ENCODE peak calls at places on chromosome 2, in four cellular contexts. C, U, Q and D are unnamed samples.

GRCh38 chr2:174971868-174972781 is 33.1 kb downstream of the CHN1 start:
- DNase-seq in C (no peak), U (peak; percentile 76), Q (peak; percentile 73), D (peak; percentile 67)

GRCh38 chr2:2524340-2524941 is 193.4 kb upstream of the MYT1L start:
- DNase-seq in C (peak; percentile 28), U (no peak), Q (no peak), D (no peak)

GRCh38 chr2:231920795-231921194 is 5.4 kb downstream of the NPPC start:
- DNase-seq in C (peak; percentile 1), U (no peak), Q (no peak), D (no peak)

GRCh38 chr2:183010112-183010511 is 28.1 kb downstream of the NCKAP1 start:
- DNase-seq in C (no peak), U (peak; percentile 52), Q (no peak), D (peak; percentile 83)

GRCh38 chr2:205403244-205403845 is 279.0 kb upstream of the NRP2 start:
- DNase-seq in C (no peak), U (no peak), Q (no peak), D (peak; percentile 31)

GRCh38 chr2:120922571-120923332 is 187.1 kb downstream of the GLI2 start:
- DNase-seq in C (peak; percentile 35), U (no peak), Q (no peak), D (no peak)

GRCh38 chr2:226185613-226186211 is 613.9 kb downstream of the IRS1 start:
- DNase-seq in C (no peak), U (peak; percentile 81), Q (no peak), D (peak; percentile 91)

GRCh38 chr2:2843969-2844548 is 513.0 kb upstream of the MYT1L start:
- DNase-seq in C (no peak), U (no peak), Q (no peak), D (peak; percentile 14)

GRCh38 chr2:151394509-151394908 is 15.2 kb upstream of the RIF1 start:
- DNase-seq in C (no peak), U (no peak), Q (no peak), D (no peak)

GRCh38 chr2:203804070-203804469 is 63.5 kb upstream of the CTLA4 start:
- DNase-seq in C (no peak), U (no peak), Q (no peak), D (peak; percentile 99)

GRCh38 chr2:205768341-205768740 is 86.0 kb downstream of the NRP2 start:
- DNase-seq in C (no peak), U (no peak), Q (no peak), D (peak; percentile 89)

DNA sequence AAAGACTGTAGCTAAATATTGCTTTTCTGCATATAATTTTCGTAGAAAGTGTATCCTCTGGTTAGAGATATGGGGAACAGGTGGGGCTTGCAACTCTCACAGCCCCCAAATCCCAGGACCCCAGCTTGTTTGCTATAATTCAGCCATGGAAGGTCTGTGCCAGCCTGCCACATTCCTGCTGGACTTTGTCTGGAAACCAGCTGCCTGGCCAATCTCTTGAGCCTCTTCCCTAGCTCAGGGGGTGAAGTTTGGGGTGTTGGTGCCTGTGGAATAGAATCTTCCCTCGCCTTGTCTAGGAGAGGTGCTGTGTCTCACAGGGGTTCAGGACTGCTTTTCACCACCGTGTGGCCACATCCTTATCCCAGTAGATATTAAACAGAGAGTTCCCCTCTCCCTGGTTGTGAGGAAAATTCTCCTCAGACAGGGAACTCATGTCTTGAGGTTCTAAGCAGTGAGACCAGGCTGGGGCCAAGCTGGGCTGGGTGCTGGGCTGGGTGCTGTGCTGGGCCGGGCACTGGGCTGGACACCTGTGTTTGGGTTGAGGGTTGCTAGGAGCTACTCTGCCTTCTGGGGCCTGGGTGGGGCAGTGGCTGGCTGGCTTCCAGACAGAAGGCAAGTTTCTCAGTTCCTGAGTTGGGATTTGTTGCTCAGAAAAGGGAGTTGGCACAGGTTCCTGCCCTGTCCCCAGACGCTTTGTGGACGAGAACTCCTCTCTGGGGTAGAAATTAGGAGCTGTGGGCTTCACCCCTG is 12.3 kb downstream of the TOGARAM2 start:
- DNase-seq in C (peak; percentile 85), U (peak; percentile 24), Q (no peak), D (no peak)
- H3K27ac ChIP-seq in C (no peak overlapping the region), U (peak overlapping the region; percentile 9), Q (no peak overlapping the region), D (no peak overlapping the region)

DNA sequence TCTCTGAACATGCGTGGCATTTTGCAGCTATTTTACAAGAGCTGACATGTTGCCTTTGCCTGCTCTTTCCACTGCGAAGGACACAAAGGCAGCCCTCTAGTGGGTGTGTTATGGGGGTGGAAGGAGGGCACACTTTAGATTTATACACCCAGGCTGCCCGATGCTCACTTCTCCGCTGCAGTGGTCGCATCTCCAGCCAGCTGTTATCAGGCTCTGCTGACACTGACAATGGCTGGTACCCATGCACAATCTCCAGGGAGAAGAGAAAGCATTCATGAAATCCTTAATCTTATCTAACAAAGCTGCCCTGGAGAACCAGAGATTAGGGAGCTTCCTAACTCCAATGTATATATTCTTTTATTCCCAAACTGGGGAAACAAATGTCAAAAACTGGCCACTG is 113.5 kb downstream of the EPHA4 start:
- DNase-seq in C (no peak), U (no peak), Q (no peak), D (no peak)
- H3K4me1 ChIP-seq in C (no peaks in the 10 kb centered on the region), U (no peaks in the 10 kb centered on the region), Q (no peaks in the 10 kb centered on the region), D (no peaks in the 10 kb centered on the region)

GRCh38 chr2:45001629-45002385 is 7.4 kb downstream of the SIX2 start:
- DNase-seq in C (no peak), U (no peak), Q (no peak), D (no peak)

GRCh38 chr2:45005261-45006002 is 3.8 kb downstream of the SIX2 start:
- DNase-seq in C (no peak), U (no peak), Q (no peak), D (no peak)

GRCh38 chr2:45004569-45005181 is 4.6 kb downstream of the SIX2 start:
- DNase-seq in C (peak; percentile 71), U (no peak), Q (no peak), D (peak; percentile 29)

GRCh38 chr2:45002661-45003210 is 6.5 kb downstream of the SIX2 start:
- DNase-seq in C (no peak), U (no peak), Q (no peak), D (no peak)

GRCh38 chr2:45003586-45004568 is 5.4 kb downstream of the SIX2 start:
- DNase-seq in C (no peak), U (no peak), Q (no peak), D (no peak)
- H3K4me3 ChIP-seq in C (peak overlapping the region; percentile 17), U (no peak overlapping the region), Q (peak overlapping the region; percentile 13), D (peak overlapping the region; percentile 11)

GRCh38 chr2:156601840-156602551 is 165.8 kb downstream of the GPD2 start:
- DNase-seq in C (no peak), U (no peak), Q (no peak), D (no peak)
- H3K27ac ChIP-seq in C (no peak overlapping the region), U (no peak overlapping the region), Q (no peak overlapping the region), D (no peak overlapping the region)

GRCh38 chr2:224569654-224570053 is 15.5 kb downstream of the CUL3 start:
- DNase-seq in C (no peak), U (no peak), Q (no peak), D (no peak)
- H3K4me1 ChIP-seq in C (peaks cover 12% of the 10 kb centered on the region), U (peaks cover 56% of the 10 kb centered on the region), Q (peaks cover 3% of the 10 kb centered on the region), D (peaks cover 8% of the 10 kb centered on the region)